ENCODE peak calls at places on chromosomes 13 and 19, in five cellular contexts. P, O, F, J and U are unnamed samples.

GRCh38 chr13:102190930-102191329 is 210.9 kb downstream of the FGF14 start:
- DNase-seq in P (no peak), J (no peak), O (no peak), F (no peak), U (no peak)

GRCh38 chr19:6271721-6272410 is 7.9 kb downstream of the MLLT1 start:
- DNase-seq in P (no peak), O (no peak), F (peak; percentile 97), J (peak; percentile 64), U (no peak)

GRCh38 chr13:32164622-32165268 is 133.2 kb downstream of the FRY start:
- DNase-seq in F (no peak), P (peak; percentile 32), O (peak; percentile 14), J (no peak), U (no peak)

GRCh38 chr19:38975214-38975860 is at the start of gene FBXO17:
- DNase-seq in O (peak; percentile 29), F (peak; percentile 77), J (peak; percentile 29), P (peak; percentile 39), U (no peak)

GRCh38 chr19:17105548-17105947 is 30.0 kb downstream of the MYO9B start:
- DNase-seq in F (no peak), O (no peak), P (no peak), J (no peak), U (no peak)

GRCh38 chr13:27665761-27666160 is 44.1 kb downstream of the POLR1D start:
- DNase-seq in J (no peak), P (no peak), O (no peak), F (no peak), U (no peak)

GRCh38 chr19:47540748-47541147 is 25.9 kb upstream of the NAPA start:
- DNase-seq in J (no peak), O (no peak), P (no peak), F (no peak), U (no peak)

GRCh38 chr13:51955841-51956603 is 55.2 kb downstream of the ATP7B start:
- DNase-seq in O (no peak), J (no peak), F (no peak), P (no peak), U (no peak)

GRCh38 chr19:54573330-54573872 is at the start of gene LILRA2:
- DNase-seq in O (no peak), P (no peak), F (no peak), J (no peak), U (no peak)

GRCh38 chr19:14432817-14433453 is at the start of gene PKN1:
- DNase-seq in F (no peak), J (no peak), P (peak; percentile 66), O (peak; percentile 64), U (peak; percentile 72)

DNA sequence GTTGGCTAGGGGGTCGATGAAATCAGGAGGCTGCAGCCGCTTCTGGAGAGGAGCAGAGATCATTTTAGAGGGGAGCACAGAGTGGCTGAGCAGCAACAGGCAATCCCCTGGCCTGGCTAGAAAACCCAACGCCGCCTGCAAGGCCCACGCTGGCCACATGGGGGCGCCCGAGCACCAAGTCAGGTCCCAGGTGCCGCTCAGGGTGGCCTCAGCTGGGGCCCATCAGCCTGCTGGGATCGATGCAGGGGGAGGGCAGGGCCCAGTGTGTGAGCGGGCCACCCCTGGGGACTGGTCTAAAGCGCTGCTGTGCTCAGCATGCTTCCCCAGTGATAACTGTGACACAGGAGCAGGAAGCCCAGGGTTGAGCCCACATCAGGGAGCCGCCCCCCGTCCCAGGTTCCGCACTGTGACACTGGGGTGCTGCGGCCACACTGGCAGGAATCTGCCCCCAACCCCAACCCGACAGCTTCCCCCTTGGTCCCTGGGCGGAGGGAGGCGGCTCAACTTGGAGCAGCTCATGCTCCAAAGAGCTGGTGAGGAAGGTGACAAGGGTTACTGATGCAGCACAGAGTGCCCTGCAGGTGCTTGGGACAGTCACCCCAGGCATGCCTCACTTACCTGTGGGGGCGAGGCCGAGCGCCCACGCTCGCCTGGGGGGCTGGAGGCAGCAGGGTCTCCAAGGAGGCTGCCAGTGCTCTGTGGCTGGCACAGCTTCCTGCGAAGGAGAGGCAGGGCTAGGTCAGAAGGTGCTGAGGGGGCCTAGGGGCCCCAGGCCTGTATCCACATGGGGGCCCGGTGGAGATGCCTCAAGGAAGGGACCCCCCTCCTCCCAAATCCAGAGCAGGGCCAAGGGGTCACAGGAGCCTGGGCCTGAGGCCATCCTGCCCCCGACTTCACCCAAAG is 13.3 kb upstream of the ISYNA1 start:
- DNase-seq in F (peak; percentile 84), O (peak; percentile 98), J (peak; percentile 89), P (peak; percentile 99), U (peak; percentile 90)
- TF ChIP-seq CTCF in F (peak; percentile 98), O (peak; percentile 99), J (peak; percentile 97), P (peak; percentile 97), U (peak; percentile 45)

GRCh38 chr19:8342316-8342683 is 762 bp downstream of the KANK3 start:
- DNase-seq in P (no peak), F (no peak), J (no peak), O (no peak), U (no peak)

GRCh38 chr19:8342684-8343482 is at the start of gene KANK3:
- DNase-seq in P (peak; percentile 88), J (peak; percentile 89), O (peak; percentile 92), F (peak; percentile 99), U (peak; percentile 74)

GRCh38 chr19:8337728-8338127 is 5.3 kb downstream of the KANK3 start:
- DNase-seq in O (no peak), P (no peak), J (no peak), F (no peak), U (no peak)

GRCh38 chr19:8338835-8339234 is 4.2 kb downstream of the KANK3 start:
- DNase-seq in P (no peak), F (no peak), O (no peak), J (no peak), U (no peak)

GRCh38 chr19:8340341-8341096 is 2.5 kb downstream of the KANK3 start:
- DNase-seq in J (no peak), O (no peak), F (peak; percentile 61), P (no peak), U (no peak)
- TF ChIP-seq CTCF in J (peak; percentile 29), O (peak; percentile 35), F (no peak), P (no peak), U (no peak)

GRCh38 chr13:29523199-29523931 is 72.1 kb downstream of the SLC7A1 start:
- DNase-seq in F (no peak), J (peak; percentile 47), P (no peak), O (no peak), U (no peak)
- TF ChIP-seq CTCF in F (no peak), J (peak; percentile 12), P (no peak), O (no peak), U (no peak)

DNA sequence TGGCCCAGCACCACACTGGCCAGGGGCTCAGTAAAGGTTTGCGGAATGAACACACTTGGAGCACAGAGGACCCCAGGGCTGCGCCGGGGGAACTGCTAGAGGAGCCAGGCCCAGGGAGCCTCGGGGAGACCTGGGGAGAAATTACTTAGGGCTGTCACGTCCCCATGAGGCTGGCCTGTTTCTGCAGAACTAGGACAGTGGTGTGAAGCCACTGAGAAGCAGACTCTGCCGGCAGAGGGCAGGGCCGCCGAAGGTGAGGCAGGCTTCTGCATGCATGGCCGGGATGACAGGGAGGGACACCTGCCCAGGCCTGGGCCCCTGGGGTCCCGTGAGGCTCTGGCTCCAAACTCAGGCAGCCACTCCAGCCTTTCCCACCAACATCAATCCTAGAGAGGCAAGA is 26.4 kb downstream of the ELAVL1 start:
- DNase-seq in P (no peak), F (no peak), O (no peak), J (no peak), U (no peak)
- TF ChIP-seq CTCF in P (no peak), F (peak; percentile 39), O (no peak), J (no peak), U (no peak)

GRCh38 chr13:41196620-41197019 is 2.3 kb upstream of the KBTBD7 start:
- DNase-seq in P (no peak), J (no peak), O (no peak), F (no peak), U (no peak)
- TF ChIP-seq CTCF in P (peak; percentile 18), J (no peak), O (no peak), F (no peak), U (no peak)

DNA sequence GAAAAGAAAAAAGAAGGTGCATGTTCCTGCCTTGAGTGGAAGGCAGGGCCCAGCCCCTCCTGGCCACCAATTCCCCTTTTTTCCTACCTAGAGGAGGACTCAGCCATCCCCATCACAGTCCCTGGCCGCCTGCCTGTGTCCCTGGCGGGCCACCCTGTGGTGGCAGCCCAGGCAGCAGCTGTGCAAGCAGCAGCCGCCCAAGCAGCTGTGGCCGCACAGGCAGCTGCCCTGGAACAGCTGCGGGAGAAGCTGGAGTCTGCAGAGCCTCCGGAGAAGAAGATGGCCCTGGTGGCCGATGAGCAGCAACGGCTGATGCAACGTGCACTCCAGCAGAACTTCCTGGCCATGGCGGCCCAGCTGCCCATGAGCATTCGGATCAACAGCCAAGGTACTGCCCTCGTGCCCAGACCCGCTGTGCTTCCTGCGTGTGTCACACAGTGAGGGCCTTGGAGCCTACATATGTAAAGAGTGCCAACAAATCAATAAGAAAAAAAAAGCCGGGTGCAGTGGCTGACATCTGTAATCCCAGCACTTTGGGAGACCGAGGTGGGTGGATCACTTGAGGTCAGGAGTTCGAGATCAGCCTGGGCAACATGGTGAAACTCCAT is 17.6 kb upstream of the WDR18 start:
- DNase-seq in J (no peak), P (no peak), O (no peak), F (no peak), U (no peak)
- TF ChIP-seq CTCF in J (no peak), P (no peak), O (no peak), F (no peak), U (no peak)